ENCODE peak calls at places on chromosomes 12 and 14, in five cellular contexts. One of them, this sample, is unnamed.

GRCh38 chr12:81211306-81211705 is 133.4 kb downstream of the ACSS3 start:
- DNase-seq in dorsolateral prefrontal cortex: no peak
- DNase-seq in EL: no peak
- DNase-seq in stimulated activated naive CD8-positive, alpha-beta T cell treated with anti-CD3 and anti-CD28 coated beads, Interleukin-15, amount 100 ng/mL, for 72 hours: no peak
- DNase-seq in activated T-helper 1 cell treated with anti-CD3 and anti-CD28 coated beads, Interleukin-12 subunit alpha, Interleukin-12 subunit beta, Interleukin-2, Interleukin-4 antibody, amounts not matched to agents 30 ng/mL and 10 ng/mL and 1 ng/mL, durations not matched to agents 14 hours and 24 hours and 36 hours: no peak
- DNase-seq in this sample: no peak

GRCh38 chr12:26614217-26614616 is 218.8 kb downstream of the ITPR2 start:
- DNase-seq in EL: peak
- DNase-seq in stimulated activated naive CD8-positive, alpha-beta T cell treated with anti-CD3 and anti-CD28 coated beads, Interleukin-15, amount 100 ng/mL, for 72 hours: no peak
- DNase-seq in activated T-helper 1 cell treated with anti-CD3 and anti-CD28 coated beads, Interleukin-12 subunit alpha, Interleukin-12 subunit beta, Interleukin-2, Interleukin-4 antibody, amounts not matched to agents 30 ng/mL and 10 ng/mL and 1 ng/mL, durations not matched to agents 14 hours and 24 hours and 36 hours: no peak
- DNase-seq in dorsolateral prefrontal cortex: peak
- DNase-seq in this sample: peak

GRCh38 chr12:121958521-121959240 is 40.3 kb downstream of the CFAP251 start:
- DNase-seq in dorsolateral prefrontal cortex: no peak
- DNase-seq in stimulated activated naive CD8-positive, alpha-beta T cell treated with anti-CD3 and anti-CD28 coated beads, Interleukin-15, amount 100 ng/mL, for 72 hours: no peak
- DNase-seq in activated T-helper 1 cell treated with anti-CD3 and anti-CD28 coated beads, Interleukin-12 subunit alpha, Interleukin-12 subunit beta, Interleukin-2, Interleukin-4 antibody, amounts not matched to agents 30 ng/mL and 10 ng/mL and 1 ng/mL, durations not matched to agents 14 hours and 24 hours and 36 hours: no peak
- DNase-seq in EL: peak
- DNase-seq in this sample: no peak

GRCh38 chr14:51224551-51224950 is 15.5 kb upstream of the TMX1 start:
- DNase-seq in dorsolateral prefrontal cortex: no peak
- DNase-seq in stimulated activated naive CD8-positive, alpha-beta T cell treated with anti-CD3 and anti-CD28 coated beads, Interleukin-15, amount 100 ng/mL, for 72 hours: no peak
- DNase-seq in activated T-helper 1 cell treated with anti-CD3 and anti-CD28 coated beads, Interleukin-12 subunit alpha, Interleukin-12 subunit beta, Interleukin-2, Interleukin-4 antibody, amounts not matched to agents 30 ng/mL and 10 ng/mL and 1 ng/mL, durations not matched to agents 14 hours and 24 hours and 36 hours: no peak
- DNase-seq in EL: no peak
- DNase-seq in this sample: no peak

GRCh38 chr12:27257104-27257848 is 13.2 kb downstream of the STK38L start:
- DNase-seq in activated T-helper 1 cell treated with anti-CD3 and anti-CD28 coated beads, Interleukin-12 subunit alpha, Interleukin-12 subunit beta, Interleukin-2, Interleukin-4 antibody, amounts not matched to agents 30 ng/mL and 10 ng/mL and 1 ng/mL, durations not matched to agents 14 hours and 24 hours and 36 hours: no peak
- DNase-seq in EL: peak
- DNase-seq in dorsolateral prefrontal cortex: no peak
- DNase-seq in stimulated activated naive CD8-positive, alpha-beta T cell treated with anti-CD3 and anti-CD28 coated beads, Interleukin-15, amount 100 ng/mL, for 72 hours: no peak
- DNase-seq in this sample: no peak

GRCh38 chr12:13208533-13209278 is 12.2 kb downstream of the EMP1 start:
- DNase-seq in EL: peak
- DNase-seq in stimulated activated naive CD8-positive, alpha-beta T cell treated with anti-CD3 and anti-CD28 coated beads, Interleukin-15, amount 100 ng/mL, for 72 hours: no peak
- DNase-seq in dorsolateral prefrontal cortex: no peak
- DNase-seq in activated T-helper 1 cell treated with anti-CD3 and anti-CD28 coated beads, Interleukin-12 subunit alpha, Interleukin-12 subunit beta, Interleukin-2, Interleukin-4 antibody, amounts not matched to agents 30 ng/mL and 10 ng/mL and 1 ng/mL, durations not matched to agents 14 hours and 24 hours and 36 hours: no peak
- DNase-seq in this sample: no peak

GRCh38 chr12:13241833-13242232 is 45.3 kb downstream of the EMP1 start:
- DNase-seq in activated T-helper 1 cell treated with anti-CD3 and anti-CD28 coated beads, Interleukin-12 subunit alpha, Interleukin-12 subunit beta, Interleukin-2, Interleukin-4 antibody, amounts not matched to agents 30 ng/mL and 10 ng/mL and 1 ng/mL, durations not matched to agents 14 hours and 24 hours and 36 hours: no peak
- DNase-seq in stimulated activated naive CD8-positive, alpha-beta T cell treated with anti-CD3 and anti-CD28 coated beads, Interleukin-15, amount 100 ng/mL, for 72 hours: no peak
- DNase-seq in dorsolateral prefrontal cortex: no peak
- DNase-seq in EL: peak
- DNase-seq in this sample: no peak

GRCh38 chr14:38256358-38256840 is 506 bp upstream of the CLEC14A start:
- DNase-seq in EL: no peak
- DNase-seq in stimulated activated naive CD8-positive, alpha-beta T cell treated with anti-CD3 and anti-CD28 coated beads, Interleukin-15, amount 100 ng/mL, for 72 hours: peak
- DNase-seq in activated T-helper 1 cell treated with anti-CD3 and anti-CD28 coated beads, Interleukin-12 subunit alpha, Interleukin-12 subunit beta, Interleukin-2, Interleukin-4 antibody, amounts not matched to agents 30 ng/mL and 10 ng/mL and 1 ng/mL, durations not matched to agents 14 hours and 24 hours and 36 hours: no peak
- DNase-seq in dorsolateral prefrontal cortex: no peak
- DNase-seq in this sample: no peak

GRCh38 chr12:52608161-52608560 is 6.9 kb upstream of the KRT72 start:
- DNase-seq in EL: no peak
- DNase-seq in dorsolateral prefrontal cortex: no peak
- DNase-seq in stimulated activated naive CD8-positive, alpha-beta T cell treated with anti-CD3 and anti-CD28 coated beads, Interleukin-15, amount 100 ng/mL, for 72 hours: no peak
- DNase-seq in activated T-helper 1 cell treated with anti-CD3 and anti-CD28 coated beads, Interleukin-12 subunit alpha, Interleukin-12 subunit beta, Interleukin-2, Interleukin-4 antibody, amounts not matched to agents 30 ng/mL and 10 ng/mL and 1 ng/mL, durations not matched to agents 14 hours and 24 hours and 36 hours: no peak
- DNase-seq in this sample: no peak